ENCODE peak calls at places on chromosomes 1 and 21, in ten cellular contexts. R is PC-9, V is cardiac muscle cell, L is foreskin keratinocyte, T is SK-N-SH, B is neural progenitor cell, S is cardiac fibroblast, X is HFFc6, I is fibroblast of lung, Q is RWPE1. K is an unnamed sample.

GRCh38 chr1:222284466-222284865 is 263.4 kb downstream of the HHIPL2 start:
- DNase-seq in I (no peak), S (no peak), R (no peak), B (no peak), T (no peak), Q (no peak), X (no peak), L (no peak), V (no peak), K (no peak)

GRCh38 chr1:22239378-22239777 is 96.5 kb upstream of the WNT4 start:
- DNase-seq in R (no peak), Q (peak), L (no peak), B (no peak), T (no peak), S (no peak), X (no peak), V (no peak), I (no peak), K (no peak)

GRCh38 chr1:19046972-19047371 is 90.5 kb upstream of the IFFO2 start:
- DNase-seq in I (no peak), S (no peak), X (no peak), V (no peak), R (no peak), T (no peak), B (no peak), L (no peak), Q (no peak), K (no peak)

GRCh38 chr1:180221461-180221860 is 8.6 kb upstream of the LHX4 start:
- DNase-seq in X (no peak), L (no peak), B (no peak), T (no peak), R (no peak), Q (no peak), S (no peak), I (peak), V (no peak), K (no peak)

GRCh38 chr21:32359719-32360260 is 33.0 kb downstream of the URB1 start:
- DNase-seq in V (no peak), Q (no peak), T (no peak), R (no peak), X (peak), I (no peak), S (no peak), B (no peak), L (no peak), K (peak)

GRCh38 chr1:187212377-187212776 is 383.6 kb downstream of the PLA2G4A start:
- DNase-seq in B (no peak), V (no peak), X (no peak), Q (no peak), I (no peak), T (no peak), S (no peak), R (no peak), L (no peak), K (no peak)

GRCh38 chr1:29719253-29719652 is 482.9 kb downstream of the PTPRU start:
- DNase-seq in V (no peak), T (no peak), B (no peak), Q (no peak), X (no peak), R (no peak), I (peak), L (no peak), S (peak), K (no peak)

GRCh38 chr1:14835725-14836124 is 237.2 kb downstream of the KAZN start:
- DNase-seq in L (no peak), S (peak), R (no peak), T (no peak), V (no peak), X (no peak), Q (no peak), I (peak), B (no peak), K (no peak)

GRCh38 chr1:28751315-28752056 is 14.7 kb downstream of the YTHDF2 start:
- DNase-seq in I (peak), R (no peak), Q (peak), V (no peak), B (no peak), S (peak), L (peak), X (peak), T (no peak), K (no peak)

GRCh38 chr1:96971849-96972602 is 250.4 kb downstream of the PTBP2 start:
- DNase-seq in L (no peak), S (peak), V (no peak), R (no peak), I (peak), X (no peak), Q (no peak), T (no peak), B (no peak), K (no peak)

GRCh38 chr1:145985502-145986439 is 10.6 kb downstream of the TXNIP start:
- DNase-seq in X (peak), B (no peak), V (peak), L (no peak), S (peak), Q (no peak), T (no peak), I (peak), R (peak), K (no peak)

GRCh38 chr1:110309768-110310167 is 29.4 kb upstream of the RBM15 start:
- DNase-seq in V (no peak), S (peak), L (peak), B (no peak), R (no peak), Q (no peak), I (peak), T (no peak), X (peak), K (no peak)

GRCh38 chr1:209879539-209879938 is 51.8 kb downstream of the UTP25 start:
- DNase-seq in R (no peak), B (no peak), S (peak), I (peak), X (no peak), T (peak), Q (peak), L (no peak), V (no peak), K (peak)

GRCh38 chr1:111412839-111413238 is 14.7 kb downstream of the OVGP1 start:
- DNase-seq in S (no peak), R (peak), V (no peak), X (no peak), L (no peak), B (no peak), I (no peak), T (no peak), Q (no peak), K (no peak)

GRCh38 chr1:172112573-172112972 is 271.3 kb downstream of the DNM3 start:
- DNase-seq in R (no peak), V (no peak), T (no peak), L (no peak), Q (no peak), B (no peak), S (no peak), I (no peak), X (no peak), K (no peak)

GRCh38 chr1:53073899-53074311 is 11.9 kb downstream of the PODN start:
- DNase-seq in T (peak), X (no peak), R (no peak), L (no peak), V (no peak), I (no peak), S (no peak), Q (no peak), B (no peak), K (no peak)

GRCh38 chr1:182671779-182672486 is 12.5 kb downstream of the RGS8 start:
- DNase-seq in S (no peak), L (no peak), V (peak), X (no peak), B (peak), I (no peak), T (peak), R (no peak), Q (no peak), K (no peak)

GRCh38 chr1:31523769-31524168 is 52.5 kb upstream of the TINAGL1 start:
- DNase-seq in B (no peak), X (no peak), L (no peak), T (no peak), S (no peak), I (no peak), V (no peak), R (peak), Q (no peak), K (no peak)

GRCh38 chr1:116273042-116273783 is 99.8 kb upstream of the ATP1A1 start:
- DNase-seq in V (peak), X (no peak), B (peak), S (no peak), R (no peak), T (no peak), L (no peak), Q (no peak), I (no peak), K (no peak)

GRCh38 chr1:56200446-56200845 is 378.9 kb downstream of the PLPP3 start:
- DNase-seq in V (peak), S (no peak), L (peak), Q (no peak), I (no peak), T (peak), B (no peak), X (peak), R (no peak), K (no peak)

DNA sequence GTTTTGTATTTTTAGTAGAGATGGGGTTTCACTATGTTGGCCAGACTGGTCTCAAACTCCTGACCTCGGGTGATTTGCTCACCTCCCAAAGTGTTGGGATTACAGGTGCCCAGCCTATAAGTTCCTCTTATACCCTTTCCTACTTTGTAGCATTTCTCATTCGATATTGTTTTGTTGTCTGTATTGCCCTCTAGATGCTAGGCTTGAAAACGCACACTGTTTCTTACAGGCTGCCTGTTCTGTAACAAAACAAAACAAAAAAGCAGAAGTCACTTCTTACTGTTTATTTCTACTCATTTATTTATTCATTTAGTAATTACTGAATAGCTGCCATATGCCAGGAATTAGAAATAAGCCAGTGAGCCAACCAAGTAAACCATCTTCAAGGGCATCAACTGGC is 136.9 kb upstream of the BMP8A start:
- DNase-seq in L (no peak), X (no peak), Q (no peak), T (no peak), B (no peak), V (no peak), I (no peak), S (peak), R (no peak), K (no peak)
- TF ChIP-seq CTCF in L (peak), X (no peak), Q (no peak), T (peak), B (no peak), V (no peak), I (peak), S (no peak), R (no peak), K (no peak)

DNA sequence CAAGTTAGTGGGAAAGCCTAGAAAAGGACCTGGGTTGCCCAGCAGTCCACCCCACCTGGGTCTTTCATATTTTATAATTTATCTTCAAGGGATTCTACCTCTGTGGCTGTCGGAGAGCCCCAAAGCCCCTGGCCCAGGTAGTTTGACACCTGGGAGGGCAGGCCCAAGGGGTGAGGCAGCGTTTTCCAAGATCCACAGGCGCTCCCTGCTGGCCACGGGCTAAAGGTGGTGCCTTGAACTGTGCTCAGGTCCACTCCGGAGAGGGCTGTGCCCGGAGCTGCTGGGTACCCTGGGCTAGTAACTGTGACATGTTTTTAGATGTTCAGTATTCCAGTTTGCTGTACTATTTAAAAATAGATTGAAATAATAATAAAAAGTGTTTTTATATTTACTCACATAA is 37.2 kb upstream of the CRNN start:
- DNase-seq in B (no peak), R (no peak), V (no peak), Q (no peak), S (no peak), X (no peak), T (no peak), I (no peak), L (no peak), K (peak)
- TF ChIP-seq CTCF in B (no peak), R (peak), V (no peak), Q (no peak), S (peak), X (peak), T (no peak), I (no peak), L (peak), K (peak)

GRCh38 chr1:203704120-203704519 is 60.9 kb upstream of the LAX1 start:
- DNase-seq in X (no peak), T (no peak), L (no peak), V (no peak), Q (no peak), B (no peak), R (no peak), I (no peak), S (no peak), K (no peak)

GRCh38 chr1:203702130-203702577 is 62.8 kb upstream of the LAX1 start:
- DNase-seq in I (peak), R (peak), V (peak), Q (peak), X (no peak), T (peak), B (peak), S (peak), L (peak), K (peak)

GRCh38 chr1:203700901-203701300 is 64.1 kb upstream of the LAX1 start:
- DNase-seq in V (no peak), I (no peak), S (no peak), T (no peak), Q (no peak), X (no peak), R (no peak), B (no peak), L (no peak), K (no peak)

GRCh38 chr1:203703586-203703985 is 61.4 kb upstream of the LAX1 start:
- DNase-seq in V (no peak), X (no peak), S (no peak), Q (no peak), R (no peak), T (no peak), B (no peak), L (no peak), I (no peak), K (no peak)

GRCh38 chr1:203701606-203702005 is 63.4 kb upstream of the LAX1 start:
- DNase-seq in L (peak), X (no peak), B (no peak), I (no peak), V (no peak), R (no peak), Q (peak), S (no peak), T (no peak), K (no peak)
- TF ChIP-seq CTCF in L (no peak), X (no peak), B (no peak), I (no peak), V (no peak), R (no peak), Q (no peak), S (no peak), T (no peak), K (no peak)

GRCh38 chr1:224435999-224436398 is 1.4 kb upstream of the WDR26 start:
- DNase-seq in T (no peak), I (no peak), R (peak), V (no peak), S (no peak), Q (no peak), X (no peak), B (no peak), L (peak), K (peak)

GRCh38 chr1:224433041-224433670 is 1.4 kb downstream of the WDR26 start:
- DNase-seq in V (peak), Q (no peak), T (peak), R (no peak), S (peak), B (peak), X (no peak), I (peak), L (no peak), K (peak)

GRCh38 chr1:224435318-224435763 is 744 bp upstream of the WDR26 start:
- DNase-seq in R (peak), T (no peak), S (peak), B (peak), X (peak), I (peak), L (peak), Q (no peak), V (no peak), K (no peak)

GRCh38 chr1:224433671-224434446 is 738 bp downstream of the WDR26 start:
- DNase-seq in L (no peak), S (peak), V (peak), I (peak), Q (no peak), B (peak), X (peak), T (peak), R (no peak), K (peak)

GRCh38 chr1:224434447-224435317 is at the start of gene WDR26:
- DNase-seq in T (peak), I (peak), X (peak), S (peak), Q (peak), L (peak), B (peak), R (peak), V (peak), K (peak)
- TF ChIP-seq CTCF in T (peak), I (no peak), X (peak), S (no peak), Q (no peak), L (peak), B (peak), R (peak), V (no peak), K (no peak)

GRCh38 chr21:25350056-25350455 is 257.2 kb downstream of the MRPL39 start:
- DNase-seq in L (no peak), B (peak), X (peak), S (peak), R (no peak), I (peak), V (peak), T (peak), Q (no peak), K (no peak)
- TF ChIP-seq CTCF in L (peak), B (peak), X (peak), S (peak), R (peak), I (peak), V (peak), T (peak), Q (peak), K (no peak)

DNA sequence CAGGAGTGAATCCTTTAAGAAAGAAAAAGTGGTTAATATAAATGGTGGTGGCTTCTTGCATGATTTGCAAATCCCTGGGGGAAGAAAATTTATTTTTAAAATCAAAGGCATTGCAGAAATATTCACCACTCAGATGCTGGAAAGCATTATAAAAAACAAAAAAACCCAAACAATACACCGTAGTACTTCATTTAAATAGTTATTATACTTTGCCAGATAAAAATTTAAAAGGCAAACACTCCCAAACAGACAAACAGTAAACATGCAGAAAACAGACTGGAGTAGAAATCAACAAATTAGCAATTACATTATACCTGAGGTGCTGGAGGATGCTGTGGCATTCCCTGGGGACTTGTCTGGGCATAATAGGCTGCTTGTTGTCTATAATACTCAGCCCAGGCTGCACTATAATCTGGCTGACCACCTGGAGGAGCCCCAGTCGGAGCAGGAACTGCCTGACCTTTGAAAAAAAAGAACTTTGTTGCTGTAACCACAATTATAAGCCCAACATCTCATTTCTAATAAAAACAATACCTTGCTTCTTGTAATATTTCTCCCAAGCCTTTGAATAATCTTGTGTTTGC is 29.9 kb downstream of the FUBP1 start:
- DNase-seq in Q (no peak), L (peak), X (peak), V (peak), R (no peak), I (peak), B (peak), T (peak), S (peak), K (peak)
- TF ChIP-seq CTCF in Q (no peak), L (peak), X (peak), V (peak), R (no peak), I (peak), B (peak), T (peak), S (peak), K (no peak)

K was measured in Calu3.